ENCODE peak calls at places on chromosomes 13 and 19, in eight cellular contexts. Q is ovary, T is lower lobe of right lung, F is colonic mucosa, R is GM23338, J is A549, L is right lobe of liver, S is breast epithelium. D is an unnamed sample.

GRCh38 chr19:10390652-10391286 is 10.4 kb upstream of the TYK2 start:
- DNase-seq in Q (peak; percentile 55), R (peak; percentile 92), L (peak; percentile 73), J (peak; percentile 64), F (peak; percentile 80), S (peak; percentile 74), T (peak; percentile 70), D (peak; percentile 68)

GRCh38 chr13:95643471-95643813 is 1.1 kb downstream of the DZIP1 start:
- DNase-seq in S (no peak), Q (peak; percentile 9), L (no peak), R (peak; percentile 43), J (no peak), F (no peak), T (no peak), D (peak; percentile 18)

GRCh38 chr13:73449258-73449657 is 390.5 kb downstream of the KLF5 start:
- DNase-seq in S (no peak), T (no peak), F (no peak), J (no peak), L (no peak), R (no peak), Q (no peak), D (no peak)

GRCh38 chr19:33064117-33064777 is 441 bp downstream of the RHPN2 start:
- DNase-seq in S (peak; percentile 72), Q (peak; percentile 30), J (no peak), L (peak; percentile 80), R (peak; percentile 79), T (peak; percentile 73), F (peak; percentile 56), D (peak; percentile 17)

GRCh38 chr13:63737418-63737817 is 2321.8 kb upstream of the PCDH20 start:
- DNase-seq in F (no peak), L (no peak), R (no peak), Q (no peak), T (no peak), S (no peak), J (no peak), D (no peak)

GRCh38 chr19:44582581-44583265 is 30.6 kb upstream of the IGSF23 start:
- DNase-seq in S (no peak), Q (no peak), L (peak; percentile 55), J (peak; percentile 58), T (no peak), R (peak; percentile 89), F (peak; percentile 72), D (no peak)

GRCh38 chr19:28394705-28395104 is 818.2 kb downstream of the UQCRFS1 start:
- DNase-seq in F (no peak), T (no peak), S (no peak), R (no peak), Q (no peak), J (no peak), L (no peak), D (no peak)

GRCh38 chr13:93234459-93234858 is 7.9 kb downstream of the GPC6 start:
- DNase-seq in S (no peak), Q (no peak), J (no peak), T (no peak), R (no peak), F (no peak), L (no peak), D (no peak)

GRCh38 chr13:29438772-29439171 is 156.7 kb downstream of the SLC7A1 start:
- DNase-seq in S (no peak), Q (peak; percentile 36), L (no peak), R (no peak), T (no peak), F (no peak), J (no peak), D (no peak)

DNA sequence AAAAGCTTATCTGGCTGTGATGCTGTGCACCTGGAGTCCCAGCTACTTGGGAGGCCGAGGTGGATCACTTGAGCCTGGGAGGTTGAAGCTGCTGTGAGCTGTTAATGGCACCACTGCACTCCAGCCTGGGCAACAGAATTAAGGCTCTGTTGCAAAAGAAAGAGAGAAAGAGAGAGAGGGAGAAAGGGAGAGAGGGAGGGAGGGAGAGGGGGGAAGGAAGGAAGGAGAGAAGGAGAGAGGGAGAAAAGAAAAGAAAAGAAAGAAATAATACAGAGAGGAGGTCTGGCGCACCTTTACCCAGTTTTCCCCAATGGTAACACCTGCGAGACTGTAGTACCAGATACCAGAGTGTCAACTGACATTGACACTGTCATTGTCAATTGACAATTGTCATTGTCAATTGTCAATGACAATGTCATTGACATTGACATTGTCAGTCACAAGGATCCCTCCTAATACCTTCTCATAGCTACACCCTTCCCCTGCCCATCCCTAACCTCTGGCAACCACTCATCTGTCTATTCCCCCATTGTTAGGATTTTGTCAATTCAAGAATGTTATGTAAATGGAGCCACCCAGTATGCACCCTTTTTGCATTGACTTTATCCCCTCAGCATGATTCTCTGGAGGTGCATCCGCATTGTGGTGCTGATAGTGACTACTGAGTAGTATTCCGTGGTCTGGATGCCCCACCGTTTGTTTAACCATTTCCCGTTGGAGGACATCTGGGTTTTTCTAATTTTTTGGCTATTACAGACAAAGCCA is 21.3 kb downstream of the PAK4 start:
- DNase-seq in T (no peak), Q (no peak), F (no peak), L (no peak), J (no peak), S (no peak), R (peak; percentile 51), D (no peak)
- H3K27ac ChIP-seq in T (no peak overlapping the region), Q (no peak overlapping the region), F (no peak overlapping the region), L (no peak overlapping the region), J (no peak overlapping the region), S (no peak overlapping the region), R (peak overlapping the region; percentile 48), D (no peak overlapping the region)

GRCh38 chr13:113066746-113067145 is 38.8 kb upstream of the F7 start:
- DNase-seq in Q (no peak), S (no peak), T (no peak), L (no peak), R (no peak), F (no peak), J (no peak), D (no peak)
- H3K27ac ChIP-seq in Q (no peak overlapping the region), S (no peak overlapping the region), T (no peak overlapping the region), L (no peak overlapping the region), R (no peak overlapping the region), F (no peak overlapping the region), J (no peak overlapping the region), D (no peak overlapping the region)

GRCh38 chr19:12464769-12465725 is 19.6 kb downstream of the ZNF709 start:
- DNase-seq in T (no peak), L (no peak), F (no peak), Q (no peak), S (no peak), R (no peak), J (no peak), D (no peak)
- H3K27ac ChIP-seq in T (no peak overlapping the region), L (no peak overlapping the region), F (no peak overlapping the region), Q (no peak overlapping the region), S (no peak overlapping the region), R (no peak overlapping the region), J (no peak overlapping the region), D (no peak overlapping the region)

GRCh38 chr13:27037571-27037970 is 134.0 kb downstream of the USP12 start:
- DNase-seq in J (no peak), T (no peak), L (no peak), S (no peak), F (no peak), R (no peak), Q (no peak), D (no peak)

GRCh38 chr13:27038323-27038722 is 133.3 kb downstream of the USP12 start:
- DNase-seq in F (no peak), T (no peak), R (no peak), J (peak; percentile 52), S (no peak), L (no peak), Q (no peak), D (no peak)

GRCh38 chr13:27035892-27036235 is 135.7 kb downstream of the USP12 start:
- DNase-seq in J (peak; percentile 48), F (no peak), Q (no peak), R (no peak), T (no peak), L (no peak), S (no peak), D (no peak)

GRCh38 chr13:27036236-27036981 is 135.2 kb downstream of the USP12 start:
- DNase-seq in T (no peak), L (no peak), F (no peak), R (no peak), Q (no peak), J (peak; percentile 32), S (no peak), D (no peak)

DNA sequence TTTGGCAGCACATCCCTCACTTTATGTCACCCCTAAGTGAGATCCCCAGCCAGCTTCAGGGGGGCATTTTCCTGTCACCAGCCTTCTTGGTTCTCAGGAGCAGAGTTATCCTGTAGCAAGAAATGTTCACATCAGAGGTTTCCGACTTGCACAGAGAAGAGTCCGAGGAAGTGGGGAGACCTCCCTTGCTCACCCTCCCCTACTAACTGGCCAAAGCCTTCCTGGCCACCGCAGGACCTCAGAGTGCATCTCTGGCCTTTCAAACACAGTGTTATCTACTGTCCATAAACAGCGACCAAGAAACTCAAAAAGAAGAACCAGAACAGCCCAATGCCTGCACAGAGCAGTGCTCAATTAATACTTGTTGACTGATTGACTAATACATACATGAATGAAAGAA is 134.4 kb downstream of the USP12 start:
- DNase-seq in T (no peak), S (no peak), R (no peak), L (no peak), J (no peak), F (no peak), Q (no peak), D (no peak)
- H3K27ac ChIP-seq in T (peak overlapping the region; percentile 19), S (no peak overlapping the region), R (no peak overlapping the region), L (no peak overlapping the region), J (peak overlapping the region; percentile 38), F (no peak overlapping the region), Q (no peak overlapping the region), D (no peak overlapping the region)

GRCh38 chr19:16569609-16570320 is 2.5 kb downstream of the SLC35E1 start:
- DNase-seq in Q (no peak), L (no peak), S (no peak), T (peak; percentile 73), F (no peak), R (no peak), J (no peak), D (no peak)
- H3K27ac ChIP-seq in Q (no peak overlapping the region), L (no peak overlapping the region), S (peak overlapping the region; percentile 79), T (peak overlapping the region; percentile 80), F (no peak overlapping the region), R (no peak overlapping the region), J (no peak overlapping the region), D (no peak overlapping the region)

GRCh38 chr19:14496849-14497346 is 971 bp upstream of the GIPC1 start:
- DNase-seq in J (no peak), Q (no peak), R (no peak), T (no peak), F (no peak), L (no peak), S (no peak), D (no peak)
- H3K27ac ChIP-seq in J (peak overlapping the region; percentile 86), Q (no peak overlapping the region), R (no peak overlapping the region), T (peak overlapping the region; percentile 83), F (peak overlapping the region; percentile 95), L (peak overlapping the region; percentile 81), S (peak overlapping the region; percentile 91), D (no peak overlapping the region)

DNA sequence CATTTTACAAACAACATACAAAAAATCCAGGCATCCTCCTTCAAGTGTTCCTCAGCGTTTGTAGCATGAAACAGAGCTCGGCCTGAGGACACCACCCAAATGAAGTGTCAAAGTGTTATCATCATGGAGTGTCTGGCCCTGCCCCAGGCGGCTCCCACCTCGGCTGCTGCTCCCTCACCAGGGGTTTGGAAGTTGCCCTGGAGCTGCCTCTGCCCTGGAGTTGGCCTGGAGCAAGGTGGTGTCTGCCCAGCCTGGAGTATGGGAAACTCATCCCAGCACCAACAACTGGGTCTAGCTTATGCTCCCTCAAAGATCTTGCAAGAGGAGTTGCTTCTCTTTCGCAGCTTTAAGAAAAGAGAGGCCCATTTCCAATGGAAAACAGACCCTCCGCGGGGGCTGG is 120.4 kb downstream of the FOXO1 start:
- DNase-seq in R (no peak), J (no peak), S (no peak), L (no peak), Q (no peak), F (no peak), T (no peak), D (no peak)
- H3K27ac ChIP-seq in R (no peak overlapping the region), J (no peak overlapping the region), S (peak overlapping the region; percentile 21), L (no peak overlapping the region), Q (no peak overlapping the region), F (no peak overlapping the region), T (no peak overlapping the region), D (no peak overlapping the region)

D was measured in neuronal stem cell.